ENCODE peak calls at places on chromosomes 6 and 20, in seven cellular contexts. One of them, this sample, is unnamed.
A peak's percentile ranks its signal among the peaks of the same experiment; 100 is the strongest.

GRCh38 chr20:43040427-43040826 is 149.3 kb downstream of the PTPRT start:
- DNase-seq in ELF-1: peak; percentile 35
- DNase-seq in GM06990: no peak
- DNase-seq in AG20443: no peak
- DNase-seq in stimulated activated CD4-positive, alpha-beta T cell treated with anti-CD3 and anti-CD28 coated beads, Interleukin-15, amount 100 ng/mL, for 1 hour: no peak
- DNase-seq in stimulated activated CD8-positive, alpha-beta memory T cell treated with anti-CD3 and anti-CD28 coated beads, Interleukin-12 subunit alpha, Interleukin-12 subunit beta, amount 100 ng/mL, for 1 hour: no peak
- DNase-seq in SW 1271: no peak
- DNase-seq in this sample: peak; percentile 6

GRCh38 chr6:101110814-101111213 is 229.7 kb upstream of the ASCC3 start:
- DNase-seq in SW 1271: no peak
- DNase-seq in ELF-1: no peak
- DNase-seq in stimulated activated CD4-positive, alpha-beta T cell treated with anti-CD3 and anti-CD28 coated beads, Interleukin-15, amount 100 ng/mL, for 1 hour: no peak
- DNase-seq in stimulated activated CD8-positive, alpha-beta memory T cell treated with anti-CD3 and anti-CD28 coated beads, Interleukin-12 subunit alpha, Interleukin-12 subunit beta, amount 100 ng/mL, for 1 hour: no peak
- DNase-seq in AG20443: peak; percentile 26
- DNase-seq in GM06990: no peak
- DNase-seq in this sample: no peak

GRCh38 chr20:8766868-8767390 is 302.0 kb upstream of the PLCB4 start:
- DNase-seq in AG20443: no peak
- DNase-seq in stimulated activated CD8-positive, alpha-beta memory T cell treated with anti-CD3 and anti-CD28 coated beads, Interleukin-12 subunit alpha, Interleukin-12 subunit beta, amount 100 ng/mL, for 1 hour: no peak
- DNase-seq in GM06990: no peak
- DNase-seq in stimulated activated CD4-positive, alpha-beta T cell treated with anti-CD3 and anti-CD28 coated beads, Interleukin-15, amount 100 ng/mL, for 1 hour: no peak
- DNase-seq in ELF-1: peak; percentile 4
- DNase-seq in SW 1271: no peak
- DNase-seq in this sample: no peak

GRCh38 chr6:107320126-107320525 is 139.2 kb downstream of the PDSS2 start:
- DNase-seq in ELF-1: no peak
- DNase-seq in stimulated activated CD8-positive, alpha-beta memory T cell treated with anti-CD3 and anti-CD28 coated beads, Interleukin-12 subunit alpha, Interleukin-12 subunit beta, amount 100 ng/mL, for 1 hour: no peak
- DNase-seq in AG20443: peak; percentile 28
- DNase-seq in GM06990: no peak
- DNase-seq in SW 1271: no peak
- DNase-seq in stimulated activated CD4-positive, alpha-beta T cell treated with anti-CD3 and anti-CD28 coated beads, Interleukin-15, amount 100 ng/mL, for 1 hour: no peak
- DNase-seq in this sample: no peak

GRCh38 chr20:18719426-18719825 is 94.2 kb upstream of the SCP2D1 start:
- DNase-seq in stimulated activated CD4-positive, alpha-beta T cell treated with anti-CD3 and anti-CD28 coated beads, Interleukin-15, amount 100 ng/mL, for 1 hour: no peak
- DNase-seq in AG20443: peak; percentile 78
- DNase-seq in GM06990: no peak
- DNase-seq in ELF-1: no peak
- DNase-seq in SW 1271: no peak
- DNase-seq in stimulated activated CD8-positive, alpha-beta memory T cell treated with anti-CD3 and anti-CD28 coated beads, Interleukin-12 subunit alpha, Interleukin-12 subunit beta, amount 100 ng/mL, for 1 hour: no peak
- DNase-seq in this sample: no peak

GRCh38 chr6:88636871-88637270 is 326.5 kb downstream of the RNGTT start:
- DNase-seq in stimulated activated CD4-positive, alpha-beta T cell treated with anti-CD3 and anti-CD28 coated beads, Interleukin-15, amount 100 ng/mL, for 1 hour: no peak
- DNase-seq in stimulated activated CD8-positive, alpha-beta memory T cell treated with anti-CD3 and anti-CD28 coated beads, Interleukin-12 subunit alpha, Interleukin-12 subunit beta, amount 100 ng/mL, for 1 hour: no peak
- DNase-seq in GM06990: no peak
- DNase-seq in SW 1271: no peak
- DNase-seq in AG20443: no peak
- DNase-seq in ELF-1: no peak
- DNase-seq in this sample: no peak

GRCh38 chr6:41430875-41431274 is 95.5 kb downstream of the NCR2 start:
- DNase-seq in AG20443: no peak
- DNase-seq in GM06990: no peak
- DNase-seq in SW 1271: peak; percentile 44
- DNase-seq in stimulated activated CD4-positive, alpha-beta T cell treated with anti-CD3 and anti-CD28 coated beads, Interleukin-15, amount 100 ng/mL, for 1 hour: no peak
- DNase-seq in stimulated activated CD8-positive, alpha-beta memory T cell treated with anti-CD3 and anti-CD28 coated beads, Interleukin-12 subunit alpha, Interleukin-12 subunit beta, amount 100 ng/mL, for 1 hour: no peak
- DNase-seq in ELF-1: no peak
- DNase-seq in this sample: no peak

GRCh38 chr6:141105481-141105880 is 1027.2 kb upstream of the GJE1 start:
- DNase-seq in SW 1271: no peak
- DNase-seq in stimulated activated CD8-positive, alpha-beta memory T cell treated with anti-CD3 and anti-CD28 coated beads, Interleukin-12 subunit alpha, Interleukin-12 subunit beta, amount 100 ng/mL, for 1 hour: no peak
- DNase-seq in ELF-1: peak; percentile 81
- DNase-seq in AG20443: peak; percentile 5
- DNase-seq in GM06990: no peak
- DNase-seq in stimulated activated CD4-positive, alpha-beta T cell treated with anti-CD3 and anti-CD28 coated beads, Interleukin-15, amount 100 ng/mL, for 1 hour: no peak
- DNase-seq in this sample: no peak

GRCh38 chr6:144990768-144991167 is 705.6 kb downstream of the UTRN start:
- DNase-seq in SW 1271: no peak
- DNase-seq in stimulated activated CD8-positive, alpha-beta memory T cell treated with anti-CD3 and anti-CD28 coated beads, Interleukin-12 subunit alpha, Interleukin-12 subunit beta, amount 100 ng/mL, for 1 hour: no peak
- DNase-seq in GM06990: no peak
- DNase-seq in AG20443: no peak
- DNase-seq in ELF-1: no peak
- DNase-seq in stimulated activated CD4-positive, alpha-beta T cell treated with anti-CD3 and anti-CD28 coated beads, Interleukin-15, amount 100 ng/mL, for 1 hour: no peak
- DNase-seq in this sample: no peak

GRCh38 chr20:3671986-3672863 is 9.0 kb upstream of the GFRA4 start:
- DNase-seq in stimulated activated CD4-positive, alpha-beta T cell treated with anti-CD3 and anti-CD28 coated beads, Interleukin-15, amount 100 ng/mL, for 1 hour: no peak
- DNase-seq in AG20443: no peak
- DNase-seq in ELF-1: no peak
- DNase-seq in stimulated activated CD8-positive, alpha-beta memory T cell treated with anti-CD3 and anti-CD28 coated beads, Interleukin-12 subunit alpha, Interleukin-12 subunit beta, amount 100 ng/mL, for 1 hour: no peak
- DNase-seq in SW 1271: no peak
- DNase-seq in GM06990: no peak
- DNase-seq in this sample: no peak

GRCh38 chr6:42821846-42822245 is 40.0 kb downstream of the BICRAL start:
- DNase-seq in SW 1271: no peak
- DNase-seq in stimulated activated CD4-positive, alpha-beta T cell treated with anti-CD3 and anti-CD28 coated beads, Interleukin-15, amount 100 ng/mL, for 1 hour: no peak
- DNase-seq in AG20443: peak; percentile 27
- DNase-seq in GM06990: no peak
- DNase-seq in ELF-1: no peak
- DNase-seq in stimulated activated CD8-positive, alpha-beta memory T cell treated with anti-CD3 and anti-CD28 coated beads, Interleukin-12 subunit alpha, Interleukin-12 subunit beta, amount 100 ng/mL, for 1 hour: no peak
- DNase-seq in this sample: no peak

GRCh38 chr20:1305682-1306081 is 23.3 kb downstream of the SDCBP2 start:
- DNase-seq in stimulated activated CD8-positive, alpha-beta memory T cell treated with anti-CD3 and anti-CD28 coated beads, Interleukin-12 subunit alpha, Interleukin-12 subunit beta, amount 100 ng/mL, for 1 hour: no peak
- DNase-seq in ELF-1: no peak
- DNase-seq in stimulated activated CD4-positive, alpha-beta T cell treated with anti-CD3 and anti-CD28 coated beads, Interleukin-15, amount 100 ng/mL, for 1 hour: no peak
- DNase-seq in AG20443: no peak
- DNase-seq in SW 1271: no peak
- DNase-seq in GM06990: no peak
- DNase-seq in this sample: no peak

GRCh38 chr20:17161661-17162410 is 65.0 kb upstream of the PCSK2 start:
- DNase-seq in ELF-1: no peak
- DNase-seq in stimulated activated CD8-positive, alpha-beta memory T cell treated with anti-CD3 and anti-CD28 coated beads, Interleukin-12 subunit alpha, Interleukin-12 subunit beta, amount 100 ng/mL, for 1 hour: no peak
- DNase-seq in GM06990: no peak
- DNase-seq in AG20443: no peak
- DNase-seq in SW 1271: no peak
- DNase-seq in stimulated activated CD4-positive, alpha-beta T cell treated with anti-CD3 and anti-CD28 coated beads, Interleukin-15, amount 100 ng/mL, for 1 hour: no peak
- DNase-seq in this sample: no peak

GRCh38 chr20:13325033-13325432 is 104.0 kb downstream of the ISM1 start:
- DNase-seq in GM06990: no peak
- DNase-seq in stimulated activated CD4-positive, alpha-beta T cell treated with anti-CD3 and anti-CD28 coated beads, Interleukin-15, amount 100 ng/mL, for 1 hour: no peak
- DNase-seq in ELF-1: peak; percentile 54
- DNase-seq in SW 1271: no peak
- DNase-seq in AG20443: peak; percentile 51
- DNase-seq in stimulated activated CD8-positive, alpha-beta memory T cell treated with anti-CD3 and anti-CD28 coated beads, Interleukin-12 subunit alpha, Interleukin-12 subunit beta, amount 100 ng/mL, for 1 hour: no peak
- DNase-seq in this sample: peak; percentile 52

GRCh38 chr20:4573564-4574355 is 147.9 kb upstream of the PRND start:
- DNase-seq in GM06990: no peak
- DNase-seq in SW 1271: no peak
- DNase-seq in stimulated activated CD4-positive, alpha-beta T cell treated with anti-CD3 and anti-CD28 coated beads, Interleukin-15, amount 100 ng/mL, for 1 hour: no peak
- DNase-seq in ELF-1: no peak
- DNase-seq in stimulated activated CD8-positive, alpha-beta memory T cell treated with anti-CD3 and anti-CD28 coated beads, Interleukin-12 subunit alpha, Interleukin-12 subunit beta, amount 100 ng/mL, for 1 hour: no peak
- DNase-seq in AG20443: peak; percentile 79
- DNase-seq in this sample: no peak

GRCh38 chr6:26432622-26433021 is 7.7 kb upstream of the BTN3A3 start:
- DNase-seq in SW 1271: no peak
- DNase-seq in GM06990: no peak
- DNase-seq in ELF-1: no peak
- DNase-seq in stimulated activated CD4-positive, alpha-beta T cell treated with anti-CD3 and anti-CD28 coated beads, Interleukin-15, amount 100 ng/mL, for 1 hour: no peak
- DNase-seq in AG20443: no peak
- DNase-seq in stimulated activated CD8-positive, alpha-beta memory T cell treated with anti-CD3 and anti-CD28 coated beads, Interleukin-12 subunit alpha, Interleukin-12 subunit beta, amount 100 ng/mL, for 1 hour: no peak
- DNase-seq in this sample: no peak

GRCh38 chr6:56902551-56903464 is 52.1 kb upstream of the BEND6 start:
- DNase-seq in stimulated activated CD8-positive, alpha-beta memory T cell treated with anti-CD3 and anti-CD28 coated beads, Interleukin-12 subunit alpha, Interleukin-12 subunit beta, amount 100 ng/mL, for 1 hour: no peak
- DNase-seq in GM06990: no peak
- DNase-seq in AG20443: peak; percentile 57
- DNase-seq in stimulated activated CD4-positive, alpha-beta T cell treated with anti-CD3 and anti-CD28 coated beads, Interleukin-15, amount 100 ng/mL, for 1 hour: no peak
- DNase-seq in ELF-1: no peak
- DNase-seq in SW 1271: peak; percentile 48
- DNase-seq in this sample: no peak

GRCh38 chr6:8079116-8079515 is 14.9 kb upstream of the BLOC1S5 start:
- DNase-seq in GM06990: no peak
- DNase-seq in AG20443: no peak
- DNase-seq in SW 1271: no peak
- DNase-seq in stimulated activated CD4-positive, alpha-beta T cell treated with anti-CD3 and anti-CD28 coated beads, Interleukin-15, amount 100 ng/mL, for 1 hour: no peak
- DNase-seq in stimulated activated CD8-positive, alpha-beta memory T cell treated with anti-CD3 and anti-CD28 coated beads, Interleukin-12 subunit alpha, Interleukin-12 subunit beta, amount 100 ng/mL, for 1 hour: no peak
- DNase-seq in ELF-1: no peak
- DNase-seq in this sample: no peak

GRCh38 chr6:134880487-134881190 is 69.3 kb downstream of the ALDH8A1 start:
- DNase-seq in AG20443: peak; percentile 41
- DNase-seq in ELF-1: no peak
- DNase-seq in GM06990: no peak
- DNase-seq in stimulated activated CD8-positive, alpha-beta memory T cell treated with anti-CD3 and anti-CD28 coated beads, Interleukin-12 subunit alpha, Interleukin-12 subunit beta, amount 100 ng/mL, for 1 hour: no peak
- DNase-seq in SW 1271: no peak
- DNase-seq in stimulated activated CD4-positive, alpha-beta T cell treated with anti-CD3 and anti-CD28 coated beads, Interleukin-15, amount 100 ng/mL, for 1 hour: no peak
- DNase-seq in this sample: no peak

GRCh38 chr6:80319286-80319685 is 212.8 kb downstream of the BCKDHB start:
- DNase-seq in SW 1271: no peak
- DNase-seq in stimulated activated CD8-positive, alpha-beta memory T cell treated with anti-CD3 and anti-CD28 coated beads, Interleukin-12 subunit alpha, Interleukin-12 subunit beta, amount 100 ng/mL, for 1 hour: no peak
- DNase-seq in AG20443: no peak
- DNase-seq in stimulated activated CD4-positive, alpha-beta T cell treated with anti-CD3 and anti-CD28 coated beads, Interleukin-15, amount 100 ng/mL, for 1 hour: no peak
- DNase-seq in GM06990: no peak
- DNase-seq in ELF-1: no peak
- DNase-seq in this sample: no peak

GRCh38 chr20:38230957-38231785 is 29.4 kb downstream of the KIAA1755 start:
- DNase-seq in GM06990: no peak
- DNase-seq in AG20443: no peak
- DNase-seq in ELF-1: no peak
- DNase-seq in stimulated activated CD4-positive, alpha-beta T cell treated with anti-CD3 and anti-CD28 coated beads, Interleukin-15, amount 100 ng/mL, for 1 hour: no peak
- DNase-seq in stimulated activated CD8-positive, alpha-beta memory T cell treated with anti-CD3 and anti-CD28 coated beads, Interleukin-12 subunit alpha, Interleukin-12 subunit beta, amount 100 ng/mL, for 1 hour: no peak
- DNase-seq in SW 1271: no peak
- DNase-seq in this sample: no peak

GRCh38 chr20:23520185-23520584 is 29.3 kb downstream of the CST8 start:
- DNase-seq in SW 1271: no peak
- DNase-seq in stimulated activated CD4-positive, alpha-beta T cell treated with anti-CD3 and anti-CD28 coated beads, Interleukin-15, amount 100 ng/mL, for 1 hour: no peak
- DNase-seq in GM06990: no peak
- DNase-seq in AG20443: no peak
- DNase-seq in ELF-1: no peak
- DNase-seq in stimulated activated CD8-positive, alpha-beta memory T cell treated with anti-CD3 and anti-CD28 coated beads, Interleukin-12 subunit alpha, Interleukin-12 subunit beta, amount 100 ng/mL, for 1 hour: no peak
- DNase-seq in this sample: no peak

GRCh38 chr20:5065489-5066383 is 54.0 kb downstream of the PCNA start:
- DNase-seq in SW 1271: peak; percentile 82
- DNase-seq in ELF-1: peak; percentile 20
- DNase-seq in AG20443: peak; percentile 97
- DNase-seq in stimulated activated CD4-positive, alpha-beta T cell treated with anti-CD3 and anti-CD28 coated beads, Interleukin-15, amount 100 ng/mL, for 1 hour: no peak
- DNase-seq in stimulated activated CD8-positive, alpha-beta memory T cell treated with anti-CD3 and anti-CD28 coated beads, Interleukin-12 subunit alpha, Interleukin-12 subunit beta, amount 100 ng/mL, for 1 hour: no peak
- DNase-seq in GM06990: no peak
- DNase-seq in this sample: no peak

GRCh38 chr6:105178110-105178509 is 1.7 kb downstream of the POPDC3 start:
- DNase-seq in stimulated activated CD8-positive, alpha-beta memory T cell treated with anti-CD3 and anti-CD28 coated beads, Interleukin-12 subunit alpha, Interleukin-12 subunit beta, amount 100 ng/mL, for 1 hour: no peak
- DNase-seq in ELF-1: no peak
- DNase-seq in SW 1271: peak; percentile 33
- DNase-seq in AG20443: peak; percentile 75
- DNase-seq in GM06990: no peak
- DNase-seq in stimulated activated CD4-positive, alpha-beta T cell treated with anti-CD3 and anti-CD28 coated beads, Interleukin-15, amount 100 ng/mL, for 1 hour: no peak
- DNase-seq in this sample: no peak

GRCh38 chr6:27599859-27600532 is 127.1 kb upstream of the ZNF184 start:
- DNase-seq in AG20443: no peak
- DNase-seq in stimulated activated CD4-positive, alpha-beta T cell treated with anti-CD3 and anti-CD28 coated beads, Interleukin-15, amount 100 ng/mL, for 1 hour: no peak
- DNase-seq in ELF-1: no peak
- DNase-seq in stimulated activated CD8-positive, alpha-beta memory T cell treated with anti-CD3 and anti-CD28 coated beads, Interleukin-12 subunit alpha, Interleukin-12 subunit beta, amount 100 ng/mL, for 1 hour: no peak
- DNase-seq in GM06990: no peak
- DNase-seq in SW 1271: no peak
- DNase-seq in this sample: no peak

GRCh38 chr6:142926177-142926493 is 18.8 kb downstream of the HIVEP2 start:
- DNase-seq in AG20443: no peak
- DNase-seq in SW 1271: no peak
- DNase-seq in GM06990: no peak
- DNase-seq in ELF-1: no peak
- DNase-seq in stimulated activated CD4-positive, alpha-beta T cell treated with anti-CD3 and anti-CD28 coated beads, Interleukin-15, amount 100 ng/mL, for 1 hour: no peak
- DNase-seq in stimulated activated CD8-positive, alpha-beta memory T cell treated with anti-CD3 and anti-CD28 coated beads, Interleukin-12 subunit alpha, Interleukin-12 subunit beta, amount 100 ng/mL, for 1 hour: no peak
- DNase-seq in this sample: no peak

This sample was measured in activated CD8-positive, alpha-beta T cell treated with anti-CD3 and anti-CD28 coated beads for 36 hours.